ENCODE peak calls at places on chromosomes 16 and 17, in four cellular contexts. V is body of pancreas, M is HepG2, N is HCT116. Q is an unnamed sample.
A peak's percentile ranks its signal among the peaks of the same experiment; 100 is the strongest.

GRCh38 chr16:71303938-71304337 is 14.7 kb upstream of the CMTR2 start:
- ATAC-seq in V (no peak), M (no peak), N (peak; percentile 52), Q (no peak)

GRCh38 chr16:29806096-29806579 is at the start of gene MAZ:
- ATAC-seq in V (peak; percentile 13), M (peak; percentile 2), N (peak; percentile 34), Q (peak; percentile 8)

GRCh38 chr17:4006165-4006589 is 41.9 kb upstream of the ATP2A3 start:
- ATAC-seq in V (no peak), M (no peak), N (no peak), Q (no peak)

GRCh38 chr16:81967358-81967757 is 43.9 kb downstream of the SDR42E1 start:
- ATAC-seq in V (no peak), M (no peak), N (no peak), Q (no peak)

GRCh38 chr16:20920091-20920490 is 19.5 kb downstream of the LYRM1 start:
- ATAC-seq in V (no peak), M (no peak), N (no peak), Q (no peak)

GRCh38 chr17:68461122-68461539 is 3.8 kb upstream of the WIPI1 start:
- ATAC-seq in V (no peak), M (no peak), N (no peak), Q (no peak)

GRCh38 chr16:102060-102855 is 24.2 kb downstream of the MPG start:
- ATAC-seq in V (peak; percentile 21), M (no peak), N (no peak), Q (peak; percentile 69)

GRCh38 chr16:61879-62281 is 8.3 kb downstream of the SNRNP25 start:
- ATAC-seq in V (no peak), M (no peak), N (no peak), Q (no peak)

GRCh38 chr17:30545024-30545423 is 67.8 kb downstream of the GOSR1 start:
- ATAC-seq in V (no peak), M (no peak), N (no peak), Q (no peak)

GRCh38 chr17:57523926-57524634 is 221.0 kb downstream of the CCDC182 start:
- ATAC-seq in V (peak; percentile 70), M (no peak), N (peak; percentile 80), Q (no peak)

GRCh38 chr17:2396568-2397246 is 4.2 kb downstream of the MNT start:
- ATAC-seq in V (peak; percentile 12), M (peak; percentile 63), N (peak; percentile 41), Q (peak; percentile 46)

GRCh38 chr17:18206962-18207361 is 18.5 kb upstream of the LLGL1 start:
- ATAC-seq in V (no peak), M (no peak), N (no peak), Q (no peak)

GRCh38 chr17:65293584-65294183 is 156.5 kb downstream of the RGS9 start:
- ATAC-seq in V (no peak), M (no peak), N (peak; percentile 8), Q (no peak)

GRCh38 chr16:81446318-81447275 is 2.0 kb downstream of the CMIP start:
- ATAC-seq in V (no peak), M (no peak), N (no peak), Q (no peak)

GRCh38 chr17:63356275-63356905 is 89.7 kb downstream of the CYB561 start:
- ATAC-seq in V (peak; percentile 27), M (no peak), N (peak; percentile 93), Q (peak; percentile 48)

GRCh38 chr17:16973760-16974540 is 2.0 kb upstream of the TNFRSF13B start:
- ATAC-seq in V (no peak), M (no peak), N (no peak), Q (no peak)

GRCh38 chr17:8649157-8650118 is 18.9 kb upstream of the MYH10 start:
- ATAC-seq in V (peak; percentile 45), M (peak; percentile 41), N (no peak), Q (peak; percentile 81)

GRCh38 chr17:59377410-59377809 is 46.0 kb downstream of the YPEL2 start:
- ATAC-seq in V (no peak), M (no peak), N (no peak), Q (no peak)

GRCh38 chr17:38869647-38870258 is at the start of gene LASP1:
- ATAC-seq in V (peak; percentile 74), M (peak; percentile 72), N (peak; percentile 67), Q (peak; percentile 82)
- TF ChIP-seq POLR2A in V (peak; percentile 99), M (peak; percentile 97), N (peak; percentile 94), Q (peak; percentile 96)

GRCh38 chr17:55870044-55870443 is 119.2 kb downstream of the PCTP start:
- ATAC-seq in V (no peak), M (no peak), N (no peak), Q (no peak)
- H3K4me3 ChIP-seq in V (no peak overlapping the region), M (no peak overlapping the region), N (no peak overlapping the region), Q (no peak overlapping the region)

GRCh38 chr16:84751947-84752346 is 52.1 kb downstream of the USP10 start:
- ATAC-seq in V (no peak), M (no peak), N (no peak), Q (no peak)

GRCh38 chr16:84754353-84754856 is 54.6 kb downstream of the USP10 start:
- ATAC-seq in V (peak; percentile 94), M (peak; percentile 89), N (peak; percentile 86), Q (peak; percentile 71)

GRCh38 chr16:84755004-84755672 is 55.3 kb downstream of the USP10 start:
- ATAC-seq in V (no peak), M (no peak), N (no peak), Q (no peak)

GRCh38 chr16:84752600-84752999 is 52.8 kb downstream of the USP10 start:
- ATAC-seq in V (no peak), M (no peak), N (no peak), Q (no peak)

GRCh38 chr16:84753412-84754325 is 53.9 kb downstream of the USP10 start:
- ATAC-seq in V (no peak), M (peak; percentile 49), N (peak; percentile 48), Q (no peak)
- TF ChIP-seq CTCF in V (no peak), M (no peak), N (no peak), Q (no peak)

DNA sequence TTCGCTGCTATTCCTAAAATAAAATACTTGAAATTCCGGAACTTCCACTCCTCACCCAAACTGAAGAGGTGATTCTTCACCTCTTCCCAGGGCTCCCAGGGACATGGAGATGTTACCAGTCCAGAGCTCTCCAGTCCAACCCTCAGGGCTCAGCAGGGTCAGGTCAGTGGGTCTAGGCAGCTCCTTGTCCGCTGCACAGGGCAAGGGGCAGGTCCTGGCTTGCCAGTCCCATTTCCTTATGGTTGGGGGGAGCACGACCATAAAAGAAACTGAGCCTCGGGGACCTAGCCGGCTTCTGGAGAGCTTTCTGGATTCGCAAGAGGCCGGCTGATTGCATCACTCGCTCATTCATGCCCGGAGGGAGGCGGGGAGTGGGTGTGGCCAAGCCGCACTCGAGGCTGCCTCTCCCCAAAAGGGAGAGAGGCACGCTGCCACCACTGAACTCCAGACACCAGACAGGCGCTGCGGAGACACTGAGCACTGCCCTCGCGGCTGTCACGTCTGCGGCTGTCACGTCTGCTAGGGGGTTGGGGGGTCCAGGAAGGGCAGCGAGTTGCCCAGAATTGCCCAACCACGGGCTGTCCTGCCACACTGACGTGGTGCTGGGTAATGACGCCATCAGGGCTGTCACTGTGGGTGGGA is 15.8 kb downstream of the SLC7A5 start:
- ATAC-seq in V (peak; percentile 77), M (peak; percentile 2), N (peak; percentile 78), Q (peak; percentile 88)
- TF ChIP-seq POLR2A in V (peak; percentile 44), M (peak; percentile 82), N (peak; percentile 54), Q (peak; percentile 19)

GRCh38 chr16:85902366-85903155 is 3.6 kb downstream of the IRF8 start:
- ATAC-seq in V (no peak), M (no peak), N (no peak), Q (no peak)
- H3K4me3 ChIP-seq in V (no peak overlapping the region), M (no peak overlapping the region), N (no peak overlapping the region), Q (no peak overlapping the region)

GRCh38 chr16:56332464-56333079 is 92.8 kb downstream of the AMFR start:
- ATAC-seq in V (peak; percentile 42), M (peak; percentile 93), N (peak; percentile 97), Q (no peak)
- TF ChIP-seq CTCF in V (peak; percentile 19), M (peak; percentile 99), N (peak; percentile 62), Q (peak; percentile 29)

GRCh38 chr17:76671912-76672262 is 28.3 kb upstream of the ST6GALNAC1 start:
- ATAC-seq in V (peak; percentile 2), M (peak; percentile 3), N (peak; percentile 26), Q (peak; percentile 13)
- TF ChIP-seq POLR2A in V (peak; percentile 89), M (peak; percentile 82), N (peak; percentile 98), Q (peak; percentile 37)

GRCh38 chr16:57192146-57192545 is 6.0 kb downstream of the RSPRY1 start:
- ATAC-seq in V (no peak), M (no peak), N (no peak), Q (no peak)
- H3K4me3 ChIP-seq in V (no peak overlapping the region), M (no peak overlapping the region), N (no peak overlapping the region), Q (no peak overlapping the region)

Q was measured in gastroesophageal sphincter.